ENCODE peak calls at places on chromosome 6, in six cellular contexts. F is nucleus accumbens; L is CD8-positive, alpha-beta T cell; H is iPS-NIHi11; Q is tibial nerve; G is HTR-8/SVneo. M is an unnamed sample.

GRCh38 chr6:151376440-151376839 is 14.9 kb downstream of the ZBTB2 start:
- DNase-seq in F (no peak), L (no peak), H (no peak), Q (no peak), G (no peak), M (no peak)

GRCh38 chr6:27280064-27280539 is 32.0 kb downstream of the POM121L2 start:
- DNase-seq in F (no peak), L (no peak), H (no peak), Q (no peak), G (peak; percentile 39), M (no peak)

GRCh38 chr6:22320750-22321149 is 23.9 kb upstream of the PRL start:
- DNase-seq in F (no peak), L (no peak), H (peak; percentile 24), Q (no peak), G (peak; percentile 56), M (no peak)

GRCh38 chr6:77466055-77467028 is 3.1 kb upstream of the HTR1B start:
- DNase-seq in F (no peak), L (no peak), H (peak; percentile 36), Q (no peak), G (no peak), M (no peak)

GRCh38 chr6:18391018-18391417 is 3.9 kb downstream of the RNF144B start:
- DNase-seq in F (no peak), L (no peak), H (no peak), Q (no peak), G (no peak), M (no peak)

GRCh38 chr6:159806021-159806458 is 6.0 kb downstream of the PNLDC1 start:
- DNase-seq in F (no peak), L (no peak), H (no peak), Q (no peak), G (no peak), M (no peak)

GRCh38 chr6:44332585-44332984 is 9.9 kb upstream of the SPATS1 start:
- DNase-seq in F (no peak), L (no peak), H (no peak), Q (no peak), G (no peak), M (no peak)

GRCh38 chr6:21676769-21677168 is 83.2 kb downstream of the SOX4 start:
- DNase-seq in F (no peak), L (no peak), H (no peak), Q (no peak), G (no peak), M (no peak)

GRCh38 chr6:118665011-118665410 is 13.6 kb upstream of the CEP85L start:
- DNase-seq in F (no peak), L (peak; percentile 20), H (no peak), Q (no peak), G (no peak), M (no peak)

GRCh38 chr6:136226027-136226673 is 24.0 kb downstream of the MTFR2 start:
- DNase-seq in F (no peak), L (peak; percentile 60), H (peak; percentile 75), Q (peak; percentile 38), G (peak; percentile 58), M (peak; percentile 29)

GRCh38 chr6:21587925-21588811 is 5.4 kb upstream of the SOX4 start:
- DNase-seq in F (no peak), L (peak; percentile 27), H (peak; percentile 26), Q (no peak), G (no peak), M (no peak)

GRCh38 chr6:31158863-31159855 is 770 bp downstream of the TCF19 start:
- DNase-seq in F (no peak), L (peak; percentile 13), H (peak; percentile 61), Q (no peak), G (no peak), M (no peak)

GRCh38 chr6:123716506-123716905 is 79.8 kb upstream of the TRDN start:
- DNase-seq in F (no peak), L (no peak), H (no peak), Q (no peak), G (no peak), M (no peak)

GRCh38 chr6:17101422-17102257 is at the start of gene STMND1:
- DNase-seq in F (no peak), L (no peak), H (peak; percentile 64), Q (no peak), G (peak; percentile 45), M (no peak)

GRCh38 chr6:10418862-10419748 is 4.2 kb upstream of the TFAP2A start:
- DNase-seq in F (no peak), L (no peak), H (peak; percentile 62), Q (no peak), G (no peak), M (no peak)